ENCODE peak calls at places on chromosomes 6 and 20, in ten cellular contexts. E is right cardiac atrium, B is cardiac muscle cell, G is HFF-Myc, O is epithelial cell of esophagus, U is PC-3, V is mesenchymal stem cell, T is breast epithelium, Y is astrocyte of the spinal cord, J is suprapubic skin. K is an unnamed sample.

GRCh38 chr6:128417698-128418097 is 102.7 kb downstream of the PTPRK start:
- DNase-seq in E (no peak), B (peak), G (no peak), O (no peak), U (no peak), V (no peak), T (no peak), Y (no peak), J (no peak), K (no peak)

GRCh38 chr6:56802570-56802969 is 152.3 kb upstream of the BEND6 start:
- DNase-seq in E (no peak), B (peak), G (peak), O (peak), U (peak), V (peak), T (no peak), Y (peak), J (no peak), K (no peak)

GRCh38 chr6:30757261-30757935 is 13.1 kb upstream of the IER3 start:
- DNase-seq in E (no peak), B (no peak), G (no peak), O (no peak), U (no peak), V (no peak), T (no peak), Y (no peak), J (no peak), K (no peak)

GRCh38 chr6:170028629-170029345 is 262.1 kb downstream of the DLL1 start:
- DNase-seq in E (no peak), B (no peak), G (no peak), O (no peak), U (no peak), V (no peak), T (peak), Y (no peak), J (peak), K (no peak)

GRCh38 chr6:33160728-33161323 is 31.4 kb downstream of the COL11A2 start:
- DNase-seq in E (peak), B (peak), G (peak), O (peak), U (peak), V (peak), T (peak), Y (peak), J (no peak), K (peak)

GRCh38 chr20:36607586-36608387 is 2.2 kb downstream of the RAB5IF start:
- DNase-seq in E (no peak), B (no peak), G (no peak), O (peak), U (peak), V (no peak), T (no peak), Y (no peak), J (no peak), K (no peak)

GRCh38 chr6:54847799-54848597 is 1.4 kb downstream of the FAM83B start:
- DNase-seq in E (no peak), B (peak), G (no peak), O (peak), U (peak), V (peak), T (peak), Y (no peak), J (no peak), K (no peak)

GRCh38 chr6:55276745-55277627 is 50.3 kb upstream of the GFRAL start:
- DNase-seq in E (peak), B (peak), G (peak), O (peak), U (peak), V (peak), T (no peak), Y (peak), J (no peak), K (peak)

GRCh38 chr6:31401403-31401802 is 2.0 kb upstream of the MICA start:
- DNase-seq in E (peak), B (peak), G (no peak), O (peak), U (peak), V (peak), T (peak), Y (peak), J (no peak), K (no peak)

GRCh38 chr6:117829594-117830319 is 77.3 kb upstream of the SLC35F1 start:
- DNase-seq in E (no peak), B (peak), G (no peak), O (peak), U (peak), V (peak), T (no peak), Y (peak), J (no peak), K (peak)

GRCh38 chr6:49766762-49767161 is 20.3 kb downstream of the PGK2 start:
- DNase-seq in E (no peak), B (no peak), G (no peak), O (no peak), U (no peak), V (no peak), T (no peak), Y (no peak), J (no peak), K (no peak)

GRCh38 chr6:110538416-110539060 is 62.1 kb upstream of the SLC22A16 start:
- DNase-seq in E (no peak), B (peak), G (no peak), O (peak), U (no peak), V (no peak), T (no peak), Y (no peak), J (no peak), K (no peak)
- H3K4me3 ChIP-seq in E (no peak), B (no peak), G (no peak), O (no peak), U (no peak), V (no peak), T (no peak), Y (no peak), J (no peak), K (no peak)

DNA sequence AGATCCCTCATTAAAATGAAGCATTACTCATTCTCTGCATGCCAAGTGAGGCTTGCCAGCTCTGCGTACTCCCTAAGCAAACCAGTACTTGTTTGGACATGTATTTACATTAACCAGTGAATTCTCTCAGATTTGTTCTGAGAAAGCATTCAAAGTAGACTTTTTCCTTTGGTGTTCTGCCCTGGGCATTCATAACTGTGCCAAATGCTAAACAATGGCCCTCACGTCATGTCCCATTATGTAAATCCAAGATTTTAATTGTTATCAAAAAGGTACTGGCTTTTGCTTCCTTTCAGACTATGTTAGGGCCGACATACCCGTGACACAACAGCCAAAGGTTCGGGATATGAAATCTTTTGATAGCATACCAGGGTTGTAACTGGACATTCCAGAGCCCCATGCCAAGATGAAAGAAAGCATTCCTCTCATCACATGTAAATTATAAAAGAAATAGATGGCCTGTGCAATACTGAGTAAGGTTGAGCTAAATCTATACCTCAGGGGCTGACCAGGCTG is 164.2 kb downstream of the ADAT2 start:
- DNase-seq in E (no peak), B (peak), G (no peak), O (peak), U (no peak), V (no peak), T (peak), Y (peak), J (no peak), K (no peak)
- H3K4me3 ChIP-seq in E (no peak), B (no peak), G (no peak), O (no peak), U (no peak), V (no peak), T (no peak), Y (no peak), J (no peak), K (no peak)

GRCh38 chr6:41372526-41373366 is 37.3 kb downstream of the NCR2 start:
- DNase-seq in E (peak), B (no peak), G (no peak), O (no peak), U (no peak), V (peak), T (no peak), Y (peak), J (no peak), K (no peak)

GRCh38 chr6:41373367-41373918 is 38.0 kb downstream of the NCR2 start:
- DNase-seq in E (peak), B (no peak), G (no peak), O (no peak), U (no peak), V (no peak), T (no peak), Y (peak), J (no peak), K (no peak)

GRCh38 chr6:41370488-41371111 is 35.2 kb downstream of the NCR2 start:
- DNase-seq in E (no peak), B (no peak), G (no peak), O (peak), U (peak), V (no peak), T (no peak), Y (no peak), J (no peak), K (no peak)

GRCh38 chr6:41371461-41371991 is 36.1 kb downstream of the NCR2 start:
- DNase-seq in E (peak), B (peak), G (no peak), O (peak), U (no peak), V (peak), T (no peak), Y (peak), J (no peak), K (peak)

DNA sequence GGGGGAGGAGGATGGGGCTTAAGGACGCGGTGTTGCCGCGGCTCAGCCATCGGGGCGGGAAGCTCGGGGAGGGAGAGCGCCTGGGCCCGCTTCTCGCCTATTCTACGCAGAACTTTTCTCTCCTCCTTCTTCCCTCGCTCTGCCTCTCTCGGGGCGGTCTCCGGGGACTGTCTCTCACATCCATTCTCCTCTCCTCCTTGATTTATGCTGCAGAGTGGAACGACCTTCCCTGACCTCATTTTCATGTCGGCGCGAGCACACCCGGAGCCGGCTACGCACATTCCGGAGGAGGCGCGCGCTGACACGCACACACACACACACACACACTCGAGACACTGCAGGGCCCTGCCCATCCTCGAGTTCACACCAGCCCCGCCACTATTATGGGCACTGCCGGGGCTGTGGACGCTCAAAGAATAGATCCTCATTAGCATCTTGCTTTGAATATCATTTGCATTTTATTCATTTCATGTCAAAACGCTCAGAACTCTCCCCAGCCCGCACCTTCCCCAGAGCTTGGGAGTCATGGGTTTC is 36.7 kb downstream of the NCR2 start:
- DNase-seq in E (peak), B (peak), G (no peak), O (peak), U (no peak), V (peak), T (no peak), Y (peak), J (no peak), K (peak)
- H3K4me3 ChIP-seq in E (peak), B (peak), G (no peak), O (no peak), U (no peak), V (no peak), T (no peak), Y (no peak), J (peak), K (peak)

GRCh38 chr20:49282584-49283171 is 4.8 kb upstream of the ZNFX1 start:
- DNase-seq in E (no peak), B (no peak), G (no peak), O (no peak), U (no peak), V (peak), T (no peak), Y (no peak), J (no peak), K (no peak)
- H3K4me3 ChIP-seq in E (no peak), B (no peak), G (peak), O (peak), U (peak), V (peak), T (no peak), Y (peak), J (no peak), K (no peak)

GRCh38 chr20:1526310-1526709 is 31.2 kb downstream of the SIRPD start:
- DNase-seq in E (no peak), B (no peak), G (no peak), O (no peak), U (no peak), V (no peak), T (no peak), Y (no peak), J (no peak), K (no peak)

GRCh38 chr20:1527923-1528322 is 29.6 kb downstream of the SIRPD start:
- DNase-seq in E (no peak), B (no peak), G (no peak), O (no peak), U (no peak), V (no peak), T (no peak), Y (no peak), J (no peak), K (no peak)

GRCh38 chr20:1526896-1527295 is 30.6 kb downstream of the SIRPD start:
- DNase-seq in E (no peak), B (peak), G (no peak), O (no peak), U (peak), V (no peak), T (no peak), Y (no peak), J (no peak), K (no peak)

GRCh38 chr20:1533059-1533458 is 24.4 kb downstream of the SIRPD start:
- DNase-seq in E (no peak), B (no peak), G (no peak), O (peak), U (peak), V (no peak), T (no peak), Y (no peak), J (no peak), K (peak)

GRCh38 chr20:1528811-1529210 is 28.7 kb downstream of the SIRPD start:
- DNase-seq in E (no peak), B (peak), G (no peak), O (peak), U (peak), V (peak), T (no peak), Y (no peak), J (no peak), K (no peak)
- H3K4me3 ChIP-seq in E (no peak), B (no peak), G (no peak), O (no peak), U (no peak), V (no peak), T (no peak), Y (no peak), J (no peak), K (no peak)

GRCh38 chr6:150289454-150290071 is 79.2 kb upstream of the IYD start:
- DNase-seq in E (no peak), B (no peak), G (no peak), O (no peak), U (no peak), V (no peak), T (no peak), Y (no peak), J (no peak), K (no peak)
- H3K4me3 ChIP-seq in E (no peak), B (no peak), G (no peak), O (no peak), U (no peak), V (no peak), T (no peak), Y (no peak), J (no peak), K (no peak)

GRCh38 chr20:59752101-59752586 is 147.8 kb downstream of the PHACTR3 start:
- DNase-seq in E (peak), B (no peak), G (no peak), O (no peak), U (no peak), V (no peak), T (no peak), Y (no peak), J (no peak), K (no peak)
- H3K4me3 ChIP-seq in E (no peak), B (no peak), G (no peak), O (no peak), U (no peak), V (no peak), T (no peak), Y (no peak), J (no peak), K (no peak)